ENCODE peak calls at places on chromosomes 6 and 20, in seven cellular contexts. R is aorta; J is activated CD8-positive, alpha-beta memory T cell treated with anti-CD3 and anti-CD28 coated beads, Interleukin-2, amount 10 ng/mL, durations not matched to agents 7 days and 5 days; D is naive thymus-derived CD4-positive, alpha-beta T cell; W is left cardiac atrium; G is effector memory CD8-positive, alpha-beta T cell; M is psoas muscle. B is an unnamed sample.

GRCh38 chr20:33796263-33796906 is 14.8 kb upstream of the CHMP4B start:
- ATAC-seq in R (no peak), J (no peak), D (no peak), W (no peak), G (no peak), M (no peak), B (no peak)

GRCh38 chr6:87825865-87826264 is 123.8 kb upstream of the AKIRIN2 start:
- ATAC-seq in R (no peak), J (no peak), D (peak), W (peak), G (peak), M (no peak), B (no peak)

GRCh38 chr6:34953084-34954025 is 64.3 kb downstream of the ANKS1A start:
- ATAC-seq in R (no peak), J (no peak), D (no peak), W (no peak), G (no peak), M (no peak), B (peak)

GRCh38 chr6:126252154-126252553 is 87.8 kb upstream of the CENPW start:
- ATAC-seq in R (no peak), J (no peak), D (no peak), W (no peak), G (no peak), M (no peak), B (no peak)

GRCh38 chr6:88666906-88667305 is 296.5 kb downstream of the RNGTT start:
- ATAC-seq in R (no peak), J (no peak), D (no peak), W (no peak), G (no peak), M (no peak), B (no peak)

GRCh38 chr20:14959506-14960493 is 622.4 kb upstream of the FLRT3 start:
- ATAC-seq in R (no peak), J (no peak), D (no peak), W (peak), G (no peak), M (no peak), B (no peak)

GRCh38 chr20:57061058-57061900 is 205.2 kb downstream of the BMP7 start:
- ATAC-seq in R (no peak), J (no peak), D (no peak), W (no peak), G (no peak), M (no peak), B (peak)

GRCh38 chr6:127164555-127164954 is 46.1 kb downstream of the RSPO3 start:
- ATAC-seq in R (no peak), J (no peak), D (no peak), W (no peak), G (no peak), M (no peak), B (no peak)

GRCh38 chr6:149114167-149114566 is 203.3 kb upstream of the TAB2 start:
- ATAC-seq in R (no peak), J (no peak), D (no peak), W (peak), G (no peak), M (no peak), B (no peak)

GRCh38 chr20:25173886-25174308 is 21.6 kb upstream of the ENTPD6 start:
- ATAC-seq in R (no peak), J (no peak), D (no peak), W (no peak), G (no peak), M (no peak), B (no peak)

GRCh38 chr6:139290787-139291294 is 957 bp downstream of the TXLNB start:
- ATAC-seq in R (peak), J (peak), D (peak), W (peak), G (peak), M (peak), B (no peak)

GRCh38 chr20:32638848-32639247 is 34.9 kb downstream of the C20orf203 start:
- ATAC-seq in R (no peak), J (no peak), D (no peak), W (peak), G (no peak), M (no peak), B (peak)

GRCh38 chr20:18754030-18754659 is 59.4 kb upstream of the SCP2D1 start:
- ATAC-seq in R (no peak), J (no peak), D (peak), W (no peak), G (peak), M (no peak), B (no peak)

GRCh38 chr6:108132863-108133262 is 33.0 kb upstream of the NR2E1 start:
- ATAC-seq in R (no peak), J (no peak), D (peak), W (no peak), G (no peak), M (no peak), B (no peak)

GRCh38 chr6:100366419-100366818 is 98.3 kb downstream of the SIM1 start:
- ATAC-seq in R (no peak), J (no peak), D (no peak), W (no peak), G (no peak), M (no peak), B (no peak)

GRCh38 chr6:3081965-3082364 is 13.7 kb downstream of the RIPK1 start:
- ATAC-seq in R (no peak), J (no peak), D (peak), W (peak), G (no peak), M (no peak), B (no peak)

GRCh38 chr20:17710379-17711305 is 10.9 kb downstream of the BANF2 start:
- ATAC-seq in R (peak), J (no peak), D (no peak), W (peak), G (no peak), M (no peak), B (no peak)

GRCh38 chr6:17907467-17908229 is 79.8 kb downstream of the KIF13A start:
- ATAC-seq in R (peak), J (peak), D (peak), W (peak), G (no peak), M (peak), B (peak)

GRCh38 chr20:11045412-11046175 is 371.8 kb upstream of the JAG1 start:
- ATAC-seq in R (no peak), J (no peak), D (no peak), W (no peak), G (no peak), M (no peak), B (no peak)

GRCh38 chr6:167152858-167153257 is 4.9 kb downstream of the GPR31 start:
- ATAC-seq in R (no peak), J (peak), D (no peak), W (no peak), G (peak), M (no peak), B (no peak)

GRCh38 chr6:111683126-111683525 is 77.4 kb upstream of the TRAF3IP2 start:
- ATAC-seq in R (peak), J (no peak), D (no peak), W (peak), G (no peak), M (no peak), B (no peak)

GRCh38 chr6:139161817-139162284 is 27.0 kb downstream of the HECA start:
- ATAC-seq in R (no peak), J (peak), D (peak), W (no peak), G (peak), M (no peak), B (no peak)

GRCh38 chr6:144083172-144083571 is 12.2 kb downstream of the SF3B5 start:
- ATAC-seq in R (no peak), J (no peak), D (no peak), W (no peak), G (no peak), M (no peak), B (no peak)

GRCh38 chr20:50817776-50818172 is 22.9 kb downstream of the BCAS4 start:
- ATAC-seq in R (no peak), J (peak), D (no peak), W (no peak), G (no peak), M (no peak), B (no peak)

GRCh38 chr6:11714116-11714797 is 64.3 kb downstream of the ADTRP start:
- ATAC-seq in R (no peak), J (peak), D (peak), W (no peak), G (peak), M (no peak), B (peak)

GRCh38 chr6:147868493-147869222 is 360.2 kb downstream of the SAMD5 start:
- ATAC-seq in R (no peak), J (no peak), D (no peak), W (no peak), G (no peak), M (no peak), B (no peak)

B was measured in SK-N-SH treated with all-trans-retinoic acid at 6 μM for 48 hours.